ENCODE peak calls at places on chromosomes 13 and 19, in nine cellular contexts. H, S, C, O, A, I, V, M and K are unnamed samples. For H3K36me3, the result is how much of the 10 kb centered on the place peaks cover.

GRCh38 chr19:32879741-32880140 is 10.2 kb upstream of the SLC7A9 start:
- DNase-seq in H (no peak), S (no peak), C (no peak), O (no peak), A (no peak), I (no peak), V (no peak), M (no peak), K (no peak)

GRCh38 chr13:25752957-25753540 is 298.8 kb downstream of the SHISA2 start:
- DNase-seq in H (peak), S (peak), C (peak), O (no peak), A (no peak), I (no peak), V (peak), M (peak), K (no peak)

GRCh38 chr13:41017153-41017552 is 2.0 kb downstream of the ELF1 start:
- DNase-seq in H (no peak), S (no peak), C (peak), O (peak), A (no peak), I (no peak), V (no peak), M (no peak), K (no peak)

GRCh38 chr13:113117335-113117872 is 5.2 kb upstream of the F10 start:
- DNase-seq in H (no peak), S (no peak), C (no peak), O (no peak), A (peak), I (no peak), V (no peak), M (no peak), K (no peak)

GRCh38 chr19:3576696-3577443 is 4.1 kb downstream of the HMG20B start:
- DNase-seq in H (peak), S (peak), C (peak), O (no peak), A (peak), I (peak), V (no peak), M (no peak), K (no peak)

GRCh38 chr19:13095934-13096890 is 6.4 kb downstream of the LYL1 start:
- DNase-seq in H (peak), S (no peak), C (no peak), O (peak), A (peak), I (peak), V (no peak), M (no peak), K (no peak)

GRCh38 chr13:62933809-62934208 is 1518.2 kb upstream of the PCDH20 start:
- DNase-seq in H (no peak), S (no peak), C (no peak), O (no peak), A (no peak), I (peak), V (no peak), M (no peak), K (no peak)

GRCh38 chr19:33227242-33227650 is 1.6 kb upstream of the SLC7A10 start:
- DNase-seq in H (no peak), S (peak), C (no peak), O (no peak), A (peak), I (no peak), V (no peak), M (no peak), K (no peak)

GRCh38 chr13:98751397-98752110 is 918 bp downstream of the SLC15A1 start:
- DNase-seq in H (no peak), S (no peak), C (peak), O (no peak), A (peak), I (peak), V (peak), M (no peak), K (no peak)

GRCh38 chr13:32125221-32125621 is 93.6 kb downstream of the FRY start:
- DNase-seq in H (peak), S (no peak), C (no peak), O (no peak), A (no peak), I (no peak), V (no peak), M (no peak), K (no peak)

GRCh38 chr13:99681695-99682094 is 180.4 kb downstream of the TM9SF2 start:
- DNase-seq in H (no peak), S (no peak), C (no peak), O (no peak), A (no peak), I (no peak), V (no peak), M (no peak), K (no peak)

GRCh38 chr19:37933965-37934364 is 27.0 kb downstream of the SIPA1L3 start:
- DNase-seq in H (no peak), S (peak), C (no peak), O (no peak), A (no peak), I (peak), V (peak), M (no peak), K (no peak)

GRCh38 chr13:112069727-112070300 is 2.9 kb downstream of the SOX1 start:
- DNase-seq in H (no peak), S (no peak), C (no peak), O (no peak), A (peak), I (no peak), V (no peak), M (no peak), K (no peak)

GRCh38 chr13:73168226-73168992 is 109.6 kb downstream of the KLF5 start:
- DNase-seq in H (no peak), S (no peak), C (no peak), O (no peak), A (no peak), I (no peak), V (peak), M (peak), K (no peak)

GRCh38 chr19:3389876-3390361 is 23.5 kb downstream of the NFIC start:
- DNase-seq in H (no peak), S (peak), C (no peak), O (no peak), A (peak), I (peak), V (peak), M (no peak), K (no peak)

GRCh38 chr19:48444933-48445194 is 919 bp upstream of the GRWD1 start:
- DNase-seq in H (no peak), S (no peak), C (no peak), O (no peak), A (peak), I (no peak), V (no peak), M (no peak), K (no peak)

GRCh38 chr19:16330368-16330801 is 5.8 kb downstream of the KLF2 start:
- DNase-seq in H (peak), S (peak), C (peak), O (peak), A (no peak), I (no peak), V (peak), M (peak), K (no peak)

GRCh38 chr19:37763488-37763887 is 15.9 kb downstream of the ZNF573 start:
- DNase-seq in H (no peak), S (no peak), C (no peak), O (no peak), A (no peak), I (no peak), V (peak), M (no peak), K (no peak)

GRCh38 chr13:29162638-29163037 is 342.5 kb downstream of the MTUS2 start:
- DNase-seq in H (no peak), S (no peak), C (no peak), O (no peak), A (no peak), I (no peak), V (no peak), M (no peak), K (no peak)

GRCh38 chr13:39623466-39623865 is 20.5 kb upstream of the LHFPL6 start:
- DNase-seq in H (no peak), S (no peak), C (no peak), O (no peak), A (no peak), I (no peak), V (no peak), M (no peak), K (no peak)

GRCh38 chr19:4109626-4109945 is 14.3 kb downstream of the MAP2K2 start:
- DNase-seq in H (no peak), S (no peak), C (no peak), O (no peak), A (no peak), I (no peak), V (no peak), M (no peak), K (no peak)

GRCh38 chr19:5212101-5212500 is 128.5 kb downstream of the PTPRS start:
- DNase-seq in H (no peak), S (no peak), C (no peak), O (no peak), A (no peak), I (no peak), V (no peak), M (no peak), K (no peak)

DNA sequence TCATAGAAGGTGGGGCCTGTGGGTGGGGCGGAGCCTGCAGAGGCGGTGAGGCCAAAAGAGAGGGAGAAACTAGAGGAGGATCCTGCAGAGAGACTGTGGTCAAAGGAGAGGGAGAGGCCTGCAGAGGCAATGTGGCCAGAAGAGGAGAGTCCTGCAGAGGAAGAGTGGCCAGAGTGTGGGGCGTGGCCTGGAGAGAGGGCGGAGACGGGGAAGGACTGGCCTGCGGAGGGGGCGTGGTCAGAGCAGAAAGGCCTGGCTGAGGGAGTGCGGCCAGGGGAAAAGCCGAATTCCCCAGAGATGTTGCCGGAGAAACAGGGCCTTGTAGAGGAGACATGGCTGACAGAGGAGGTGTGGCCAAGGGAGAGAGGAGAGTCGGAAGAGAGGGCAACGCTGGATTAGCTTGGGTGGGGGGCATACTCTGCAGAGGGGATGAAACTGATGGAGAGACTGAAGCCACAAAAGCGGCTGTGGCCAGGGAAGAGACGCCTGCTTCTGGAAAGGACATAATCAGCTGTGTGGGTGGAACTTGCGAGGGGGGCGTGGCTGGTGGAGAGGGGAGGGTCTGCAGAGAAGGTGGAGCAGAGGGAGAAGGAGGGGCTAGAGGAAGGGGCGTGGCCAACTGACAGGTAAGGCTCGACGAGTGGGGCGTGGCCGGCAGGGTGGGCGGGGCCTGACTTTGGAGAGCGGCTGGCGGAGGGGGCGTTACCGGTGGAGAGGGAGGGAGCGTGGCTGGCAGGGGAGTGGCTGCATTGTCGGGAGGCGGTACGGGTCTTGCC is 2.5 kb downstream of the PRR36 start:
- DNase-seq in H (peak), S (peak), C (peak), O (peak), A (peak), I (peak), V (peak), M (peak), K (no peak)
- H3K4me3 ChIP-seq in H (no peak), S (no peak), C (no peak), O (peak), A (peak), I (peak), V (peak), M (no peak), K (no peak)

GRCh38 chr13:49997935-49998334 is 1.1 kb downstream of the TRIM13 start:
- DNase-seq in H (no peak), S (no peak), C (no peak), O (peak), A (peak), I (no peak), V (peak), M (no peak), K (no peak)
- H3K36me3 ChIP-seq in H (under half), S (half or more), C (under half), O (half or more), A (under half), I (under half), V (under half), M (half or more), K (under half)

GRCh38 chr13:59111711-59112110 is 1052.0 kb downstream of the DIAPH3 start:
- DNase-seq in H (no peak), S (no peak), C (no peak), O (no peak), A (no peak), I (no peak), V (no peak), M (peak), K (no peak)
- H3K4me3 ChIP-seq in H (no peak), S (no peak), C (no peak), O (no peak), A (no peak), I (no peak), V (no peak), M (no peak), K (no peak)

DNA sequence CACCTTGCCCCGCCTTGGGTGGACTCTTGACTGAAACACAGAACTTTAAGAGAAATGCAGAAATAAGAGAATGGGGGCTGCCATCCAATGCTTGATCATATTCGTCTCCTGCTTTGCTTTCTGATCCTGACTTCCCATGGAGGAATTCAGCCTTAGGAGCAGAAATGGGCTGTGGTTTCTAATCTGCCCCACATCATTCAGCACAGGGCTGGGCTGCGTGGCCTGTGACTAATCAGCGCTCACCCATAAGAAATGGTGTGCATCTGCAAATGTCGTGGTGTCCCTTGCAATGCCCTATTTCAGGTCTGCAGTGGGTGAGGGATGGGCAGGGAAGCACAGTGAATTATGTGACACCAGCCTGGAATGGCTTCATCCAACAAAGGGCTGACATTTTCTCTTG is 60.7 kb upstream of the URI1 start:
- DNase-seq in H (no peak), S (no peak), C (no peak), O (no peak), A (no peak), I (no peak), V (no peak), M (no peak), K (no peak)
- H3K36me3 ChIP-seq in H (under half), S (under half), C (under half), O (under half), A (under half), I (under half), V (under half), M (under half), K (under half)

GRCh38 chr19:7925171-7925837 is 631 bp downstream of the CTXN1 start:
- DNase-seq in H (peak), S (peak), C (peak), O (peak), A (peak), I (peak), V (peak), M (peak), K (no peak)

GRCh38 chr19:7927605-7928333 is 1.8 kb upstream of the CTXN1 start:
- DNase-seq in H (peak), S (peak), C (no peak), O (no peak), A (peak), I (no peak), V (no peak), M (no peak), K (no peak)

GRCh38 chr19:7926727-7927604 is 1.0 kb upstream of the CTXN1 start:
- DNase-seq in H (peak), S (peak), C (no peak), O (no peak), A (no peak), I (no peak), V (no peak), M (no peak), K (no peak)

GRCh38 chr19:7924651-7925170 is 1.2 kb downstream of the CTXN1 start:
- DNase-seq in H (peak), S (peak), C (no peak), O (no peak), A (no peak), I (no peak), V (no peak), M (no peak), K (no peak)

GRCh38 chr19:7926021-7926726 is at the start of gene CTXN1:
- DNase-seq in H (peak), S (peak), C (peak), O (peak), A (peak), I (peak), V (no peak), M (no peak), K (no peak)
- H3K4me3 ChIP-seq in H (peak), S (peak), C (peak), O (peak), A (peak), I (peak), V (peak), M (peak), K (peak)

GRCh38 chr13:110669036-110669435 is 36.9 kb downstream of the CARS2 start:
- DNase-seq in H (no peak), S (no peak), C (no peak), O (no peak), A (no peak), I (no peak), V (no peak), M (no peak), K (no peak)
- H3K36me3 ChIP-seq in H (under half), S (half or more), C (under half), O (under half), A (under half), I (under half), V (under half), M (half or more), K (under half)

GRCh38 chr19:14719162-14719561 is 29.3 kb downstream of the ZNF333 start:
- DNase-seq in H (no peak), S (no peak), C (no peak), O (no peak), A (no peak), I (no peak), V (no peak), M (no peak), K (no peak)
- H3K4me3 ChIP-seq in H (no peak), S (no peak), C (no peak), O (no peak), A (no peak), I (no peak), V (no peak), M (no peak), K (no peak)

GRCh38 chr19:19334063-19334988 is 13.7 kb downstream of the MAU2 start:
- DNase-seq in H (no peak), S (no peak), C (no peak), O (no peak), A (peak), I (no peak), V (no peak), M (no peak), K (no peak)

GRCh38 chr19:19337120-19337519 is 16.5 kb downstream of the MAU2 start:
- DNase-seq in H (no peak), S (no peak), C (no peak), O (no peak), A (peak), I (no peak), V (no peak), M (no peak), K (no peak)

GRCh38 chr19:19336597-19336996 is 16.0 kb downstream of the MAU2 start:
- DNase-seq in H (no peak), S (no peak), C (no peak), O (no peak), A (no peak), I (no peak), V (no peak), M (no peak), K (no peak)

GRCh38 chr19:19335408-19336158 is 15.0 kb downstream of the MAU2 start:
- DNase-seq in H (no peak), S (no peak), C (no peak), O (no peak), A (peak), I (no peak), V (no peak), M (no peak), K (no peak)

DNA sequence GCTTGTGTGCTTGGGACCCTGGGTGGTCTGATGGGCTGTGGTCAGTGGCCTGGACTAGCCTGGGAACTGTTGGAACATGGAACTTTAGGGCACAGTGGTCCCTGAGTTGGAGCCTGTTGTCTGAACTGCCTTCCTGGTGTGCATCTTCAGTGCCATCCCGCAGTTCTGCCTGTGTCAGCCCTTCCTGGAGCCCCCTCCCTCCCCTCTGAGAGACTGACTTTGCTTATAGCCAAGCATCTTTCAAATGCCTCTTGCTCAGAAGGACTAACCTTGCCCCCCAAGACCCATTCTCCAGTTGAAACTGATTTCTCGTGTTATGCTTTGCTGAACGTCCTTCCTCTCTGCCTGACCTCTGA is 14.3 kb downstream of the MAU2 start:
- DNase-seq in H (no peak), S (no peak), C (no peak), O (no peak), A (peak), I (no peak), V (no peak), M (no peak), K (no peak)
- H3K36me3 ChIP-seq in H (under half), S (half or more), C (under half), O (half or more), A (under half), I (under half), V (under half), M (half or more), K (under half)